ENCODE peak calls at places on chromosomes 11 and 22, in six cellular contexts. One of them, this sample, is unnamed.

GRCh38 chr22:50695421-50696250 is 23.0 kb downstream of the SHANK3 start:
- DNase-seq in HL-60: no peak
- DNase-seq in HepG2: no peak
- DNase-seq in A549: no peak
- DNase-seq in GM23338: no peak
- DNase-seq in HCT116: no peak
- DNase-seq in this sample: no peak

GRCh38 chr22:35567214-35567792 is 26.7 kb downstream of the RASD2 start:
- DNase-seq in HCT116: no peak
- DNase-seq in A549: no peak
- DNase-seq in HL-60: no peak
- DNase-seq in GM23338: no peak
- DNase-seq in HepG2: no peak
- DNase-seq in this sample: no peak

GRCh38 chr11:35619754-35620640 is 1.7 kb downstream of the FJX1 start:
- DNase-seq in GM23338: peak; percentile 89
- DNase-seq in HCT116: no peak
- DNase-seq in A549: peak; percentile 42
- DNase-seq in HepG2: peak; percentile 38
- DNase-seq in HL-60: no peak
- DNase-seq in this sample: no peak

GRCh38 chr11:92397356-92397755 is 172.7 kb downstream of the FAT3 start:
- DNase-seq in HCT116: no peak
- DNase-seq in HL-60: no peak
- DNase-seq in A549: no peak
- DNase-seq in GM23338: peak; percentile 67
- DNase-seq in HepG2: no peak
- DNase-seq in this sample: no peak

GRCh38 chr11:75627879-75628668 is 40.8 kb downstream of the MAP6 start:
- DNase-seq in HCT116: no peak
- DNase-seq in HL-60: no peak
- DNase-seq in HepG2: no peak
- DNase-seq in A549: no peak
- DNase-seq in GM23338: peak; percentile 60
- DNase-seq in this sample: no peak

GRCh38 chr11:10488581-10489443 is 33.7 kb downstream of the AMPD3 start:
- DNase-seq in A549: no peak
- DNase-seq in HL-60: no peak
- DNase-seq in HCT116: no peak
- DNase-seq in GM23338: no peak
- DNase-seq in HepG2: no peak
- DNase-seq in this sample: no peak

GRCh38 chr11:57357827-57358226 is 19.7 kb downstream of the P2RX3 start:
- DNase-seq in A549: no peak
- DNase-seq in HCT116: no peak
- DNase-seq in HepG2: no peak
- DNase-seq in GM23338: no peak
- DNase-seq in HL-60: no peak
- DNase-seq in this sample: no peak

GRCh38 chr22:38167988-38168407 is 13.6 kb downstream of the PLA2G6 start:
- DNase-seq in A549: no peak
- DNase-seq in HCT116: no peak
- DNase-seq in HepG2: no peak
- DNase-seq in HL-60: no peak
- DNase-seq in GM23338: no peak
- DNase-seq in this sample: no peak

GRCh38 chr22:30038219-30038618 is 42.0 kb upstream of the HORMAD2 start:
- DNase-seq in HL-60: no peak
- DNase-seq in A549: no peak
- DNase-seq in HepG2: no peak
- DNase-seq in GM23338: no peak
- DNase-seq in HCT116: no peak
- DNase-seq in this sample: no peak

GRCh38 chr11:71245601-71246391 is 6.6 kb downstream of the SHANK2 start:
- DNase-seq in HL-60: no peak
- DNase-seq in A549: no peak
- DNase-seq in GM23338: peak; percentile 82
- DNase-seq in HepG2: no peak
- DNase-seq in HCT116: no peak
- DNase-seq in this sample: no peak

GRCh38 chr11:18650859-18651557 is 16.9 kb upstream of the SPTY2D1 start:
- DNase-seq in GM23338: peak; percentile 94
- DNase-seq in HCT116: peak; percentile 69
- DNase-seq in A549: no peak
- DNase-seq in HL-60: peak; percentile 76
- DNase-seq in HepG2: peak; percentile 49
- DNase-seq in this sample: no peak

GRCh38 chr11:43997022-43997665 is 50.6 kb upstream of the ACCSL start:
- DNase-seq in A549: no peak
- DNase-seq in HL-60: no peak
- DNase-seq in GM23338: no peak
- DNase-seq in HepG2: no peak
- DNase-seq in HCT116: no peak
- DNase-seq in this sample: no peak

GRCh38 chr11:115613986-115614625 is 109.9 kb upstream of the CADM1 start:
- DNase-seq in A549: peak; percentile 30
- DNase-seq in HepG2: peak; percentile 12
- DNase-seq in HCT116: no peak
- DNase-seq in GM23338: no peak
- DNase-seq in HL-60: no peak
- DNase-seq in this sample: peak; percentile 46

GRCh38 chr22:44807232-44807631 is 54.9 kb downstream of the ARHGAP8 start:
- DNase-seq in HL-60: no peak
- DNase-seq in GM23338: peak; percentile 72
- DNase-seq in A549: no peak
- DNase-seq in HCT116: no peak
- DNase-seq in HepG2: no peak
- DNase-seq in this sample: no peak

GRCh38 chr11:33620423-33621120 is 80.1 kb downstream of the C11orf91 start:
- DNase-seq in HepG2: no peak
- DNase-seq in GM23338: no peak
- DNase-seq in HL-60: no peak
- DNase-seq in HCT116: no peak
- DNase-seq in A549: no peak
- DNase-seq in this sample: no peak

GRCh38 chr11:43735931-43736330 is 55.4 kb downstream of the HSD17B12 start:
- DNase-seq in GM23338: peak; percentile 24
- DNase-seq in HCT116: no peak
- DNase-seq in A549: no peak
- DNase-seq in HL-60: no peak
- DNase-seq in HepG2: no peak
- DNase-seq in this sample: no peak

GRCh38 chr11:117593065-117593464 is 204.0 kb downstream of the DSCAML1 start:
- DNase-seq in GM23338: no peak
- DNase-seq in HCT116: no peak
- DNase-seq in HepG2: no peak
- DNase-seq in HL-60: no peak
- DNase-seq in A549: no peak
- DNase-seq in this sample: no peak

GRCh38 chr11:18726040-18726439 is at the start of gene IGSF22:
- DNase-seq in HepG2: no peak
- DNase-seq in HCT116: no peak
- DNase-seq in A549: no peak
- DNase-seq in GM23338: peak; percentile 76
- DNase-seq in HL-60: no peak
- DNase-seq in this sample: no peak

GRCh38 chr11:126410649-126411048 is 55.2 kb downstream of the ST3GAL4 start:
- DNase-seq in HCT116: no peak
- DNase-seq in GM23338: no peak
- DNase-seq in HepG2: no peak
- DNase-seq in HL-60: no peak
- DNase-seq in A549: no peak
- DNase-seq in this sample: no peak

GRCh38 chr11:108938604-108939003 is 273.7 kb downstream of the DDX10 start:
- DNase-seq in A549: no peak
- DNase-seq in GM23338: no peak
- DNase-seq in HepG2: no peak
- DNase-seq in HCT116: no peak
- DNase-seq in HL-60: no peak
- DNase-seq in this sample: no peak

GRCh38 chr11:116641561-116642045 is 131.2 kb downstream of the BUD13 start:
- DNase-seq in GM23338: peak; percentile 81
- DNase-seq in HepG2: no peak
- DNase-seq in HCT116: peak; percentile 32
- DNase-seq in A549: peak; percentile 50
- DNase-seq in HL-60: no peak
- DNase-seq in this sample: peak; percentile 17

GRCh38 chr11:131982154-131982553 is 611.7 kb downstream of the NTM start:
- DNase-seq in A549: no peak
- DNase-seq in HL-60: no peak
- DNase-seq in HCT116: no peak
- DNase-seq in GM23338: peak; percentile 93
- DNase-seq in HepG2: no peak
- DNase-seq in this sample: no peak

GRCh38 chr11:61919841-61920631 is 2.7 kb upstream of the RAB3IL1 start:
- DNase-seq in HepG2: no peak
- DNase-seq in GM23338: no peak
- DNase-seq in HL-60: no peak
- DNase-seq in HCT116: no peak
- DNase-seq in A549: peak; percentile 50
- DNase-seq in this sample: no peak

GRCh38 chr11:24885580-24886173 is 388.8 kb downstream of the LUZP2 start:
- DNase-seq in GM23338: no peak
- DNase-seq in HL-60: no peak
- DNase-seq in HepG2: no peak
- DNase-seq in A549: no peak
- DNase-seq in HCT116: no peak
- DNase-seq in this sample: no peak

GRCh38 chr11:8934735-8935478 is 2.2 kb upstream of the C11orf16 start:
- DNase-seq in GM23338: peak; percentile 38
- DNase-seq in HL-60: no peak
- DNase-seq in A549: no peak
- DNase-seq in HCT116: peak; percentile 53
- DNase-seq in HepG2: peak; percentile 18
- DNase-seq in this sample: no peak

GRCh38 chr11:76147106-76147735 is 59.1 kb downstream of the WNT11 start:
- DNase-seq in HL-60: no peak
- DNase-seq in GM23338: no peak
- DNase-seq in HepG2: no peak
- DNase-seq in HCT116: no peak
- DNase-seq in A549: no peak
- DNase-seq in this sample: no peak

DNA sequence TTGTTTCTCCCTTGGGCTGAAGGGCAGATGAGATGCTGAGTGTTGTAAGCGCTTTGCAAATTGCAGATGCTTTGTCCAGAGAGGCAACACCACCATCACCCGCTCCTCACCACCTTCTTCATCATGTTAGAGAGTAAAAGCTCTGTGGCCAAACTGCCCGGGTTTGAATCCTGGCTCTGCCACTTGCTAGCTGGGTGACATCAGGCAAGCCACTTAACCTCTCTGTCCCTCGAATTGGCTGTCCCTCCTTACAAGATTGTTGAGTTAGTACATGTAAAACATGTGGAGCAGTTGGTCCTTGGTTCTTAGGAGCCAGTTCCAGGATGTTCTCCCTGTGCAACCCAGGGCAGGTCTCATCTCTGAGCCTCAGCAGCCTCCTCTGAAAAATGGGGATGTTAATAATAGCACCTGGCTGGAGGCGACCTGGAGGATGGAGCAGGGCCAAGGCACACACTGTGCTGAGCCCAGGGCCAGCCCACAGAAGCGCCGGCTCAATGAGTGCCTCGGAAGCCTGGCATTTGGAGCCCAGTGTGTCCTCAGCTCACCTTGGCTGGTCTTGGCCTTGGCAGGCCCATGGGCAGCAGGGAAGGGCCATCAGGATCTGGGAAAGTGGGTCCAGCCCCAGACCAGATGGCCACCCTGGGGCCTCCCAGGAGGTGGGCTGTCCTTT is 10.5 kb downstream of the C11orf86 start:
- DNase-seq in GM23338: no peak
- DNase-seq in A549: no peak
- DNase-seq in HL-60: no peak
- DNase-seq in HepG2: no peak
- DNase-seq in HCT116: no peak
- DNase-seq in this sample: no peak
- TF ChIP-seq REST in GM23338: no peak
- TF ChIP-seq REST in A549: no peak
- TF ChIP-seq REST in HL-60: no peak
- TF ChIP-seq REST in HepG2: no peak
- TF ChIP-seq REST in HCT116: no peak
- TF ChIP-seq REST in this sample: no peak

GRCh38 chr11:15170698-15171097 is 56.0 kb downstream of the INSC start:
- DNase-seq in A549: no peak
- DNase-seq in HepG2: no peak
- DNase-seq in GM23338: no peak
- DNase-seq in HL-60: no peak
- DNase-seq in HCT116: no peak
- DNase-seq in this sample: no peak

GRCh38 chr11:15175780-15176179 is 61.1 kb downstream of the INSC start:
- DNase-seq in GM23338: peak; percentile 10
- DNase-seq in HL-60: no peak
- DNase-seq in HepG2: no peak
- DNase-seq in HCT116: no peak
- DNase-seq in A549: no peak
- DNase-seq in this sample: no peak

GRCh38 chr11:15171956-15172355 is 57.2 kb downstream of the INSC start:
- DNase-seq in A549: no peak
- DNase-seq in GM23338: no peak
- DNase-seq in HCT116: no peak
- DNase-seq in HL-60: no peak
- DNase-seq in HepG2: no peak
- DNase-seq in this sample: no peak

GRCh38 chr11:15166204-15166603 is 51.5 kb downstream of the INSC start:
- DNase-seq in HCT116: no peak
- DNase-seq in HepG2: no peak
- DNase-seq in A549: no peak
- DNase-seq in HL-60: no peak
- DNase-seq in GM23338: no peak
- DNase-seq in this sample: no peak

GRCh38 chr11:15170170-15170569 is 55.4 kb downstream of the INSC start:
- DNase-seq in HepG2: peak; percentile 16
- DNase-seq in HL-60: no peak
- DNase-seq in HCT116: no peak
- DNase-seq in A549: no peak
- DNase-seq in GM23338: no peak
- DNase-seq in this sample: no peak
- TF ChIP-seq REST in HepG2: no peak
- TF ChIP-seq REST in HL-60: no peak
- TF ChIP-seq REST in HCT116: no peak
- TF ChIP-seq REST in A549: no peak
- TF ChIP-seq REST in GM23338: no peak
- TF ChIP-seq REST in this sample: no peak

DNA sequence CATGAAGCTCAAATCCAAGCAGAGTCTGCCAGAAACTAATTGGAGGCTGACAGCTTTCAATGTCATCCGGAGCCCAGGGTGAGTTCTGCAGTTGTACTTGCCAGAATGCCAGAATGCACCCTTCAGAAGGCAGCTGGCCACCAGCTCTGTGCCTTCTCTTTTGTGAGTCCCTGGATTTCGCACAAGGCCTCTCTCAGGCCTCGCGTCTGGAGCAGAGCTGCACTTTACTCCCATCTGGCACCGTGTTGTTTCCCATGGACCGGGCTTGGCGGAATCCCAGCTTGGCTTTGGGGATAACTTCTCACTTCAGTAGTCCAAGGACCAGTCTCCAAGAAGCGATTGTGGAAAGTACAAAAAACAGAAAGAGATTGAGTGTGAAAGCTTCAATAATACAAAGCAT is 451.3 kb upstream of the KIRREL3 start:
- DNase-seq in GM23338: no peak
- DNase-seq in HepG2: no peak
- DNase-seq in HL-60: no peak
- DNase-seq in A549: no peak
- DNase-seq in HCT116: no peak
- DNase-seq in this sample: no peak
- TF ChIP-seq REST in GM23338: no peak
- TF ChIP-seq REST in HepG2: no peak
- TF ChIP-seq REST in HL-60: no peak
- TF ChIP-seq REST in A549: no peak
- TF ChIP-seq REST in HCT116: no peak
- TF ChIP-seq REST in this sample: no peak

GRCh38 chr22:25083414-25084166 is 116.1 kb upstream of the CRYBB3 start:
- DNase-seq in A549: no peak
- DNase-seq in HL-60: no peak
- DNase-seq in HCT116: no peak
- DNase-seq in GM23338: no peak
- DNase-seq in HepG2: peak; percentile 88
- DNase-seq in this sample: no peak
- TF ChIP-seq REST in A549: no peak
- TF ChIP-seq REST in HL-60: no peak
- TF ChIP-seq REST in HCT116: no peak
- TF ChIP-seq REST in GM23338: no peak
- TF ChIP-seq REST in HepG2: no peak
- TF ChIP-seq REST in this sample: no peak

This sample was measured in Panc1.